ENCODE peak calls at places on chromosomes 3 and 15, in seven cellular contexts. Z, W, P, X, F, S and E are unnamed samples.

GRCh38 chr3:5012398-5012797 is 33.2 kb downstream of the BHLHE40 start:
- DNase-seq in P (no peak), F (no peak), Z (no peak), W (no peak), S (no peak), X (no peak), E (no peak)

GRCh38 chr3:172107403-172107802 is 68.0 kb downstream of the FNDC3B start:
- DNase-seq in X (no peak), P (no peak), Z (no peak), F (no peak), W (no peak), S (no peak), E (no peak)

GRCh38 chr15:100869151-100869999 is 10.3 kb upstream of the ALDH1A3 start:
- DNase-seq in S (no peak), F (no peak), X (peak; percentile 71), Z (no peak), P (no peak), W (no peak), E (no peak)

GRCh38 chr3:193879864-193880242 is 256.1 kb upstream of the HES1 start:
- DNase-seq in S (no peak), X (no peak), F (no peak), P (no peak), Z (no peak), W (no peak), E (no peak)

GRCh38 chr15:99963096-99963825 is 230.0 kb upstream of the LYSMD4 start:
- DNase-seq in S (no peak), Z (no peak), F (no peak), P (no peak), W (peak; percentile 74), X (no peak), E (no peak)

GRCh38 chr3:152385761-152386160 is 117.0 kb downstream of the MBNL1 start:
- DNase-seq in Z (no peak), W (peak; percentile 29), S (no peak), F (no peak), P (no peak), X (peak; percentile 43), E (no peak)

GRCh38 chr3:57745101-57745500 is 11.0 kb upstream of the SLMAP start:
- DNase-seq in Z (no peak), W (no peak), S (no peak), X (no peak), P (no peak), F (no peak), E (no peak)

GRCh38 chr15:57720861-57721260 is 14.3 kb downstream of the POLR2M start:
- DNase-seq in Z (no peak), S (no peak), F (no peak), P (no peak), W (peak; percentile 80), X (no peak), E (no peak)

GRCh38 chr3:113985526-113985925 is 37.7 kb downstream of the ZDHHC23 start:
- DNase-seq in W (peak; percentile 2), Z (no peak), F (no peak), P (no peak), X (peak; percentile 17), S (no peak), E (no peak)

GRCh38 chr15:77870195-77871065 is 207.1 kb downstream of the TBC1D2B start:
- DNase-seq in S (peak; percentile 65), F (peak; percentile 81), Z (peak; percentile 54), P (peak; percentile 69), W (peak; percentile 69), X (peak; percentile 90), E (peak; percentile 63)

GRCh38 chr15:64695571-64695992 is 79.8 kb downstream of the RBPMS2 start:
- DNase-seq in X (no peak), P (peak; percentile 50), F (no peak), Z (peak; percentile 58), S (no peak), W (no peak), E (no peak)

GRCh38 chr15:69615756-69616155 is 163.1 kb downstream of the RPLP1 start:
- DNase-seq in F (no peak), W (no peak), P (no peak), S (no peak), Z (no peak), X (no peak), E (peak; percentile 36)

GRCh38 chr3:21624514-21624913 is 126.5 kb downstream of the ZNF385D start:
- DNase-seq in P (peak; percentile 9), S (no peak), X (no peak), F (no peak), W (peak; percentile 5), Z (no peak), E (no peak)

GRCh38 chr3:31695280-31696008 is 162.7 kb downstream of the STT3B start:
- DNase-seq in X (peak; percentile 62), Z (no peak), F (no peak), S (no peak), P (no peak), W (no peak), E (no peak)

GRCh38 chr15:40333922-40334492 is 6.7 kb downstream of the CCDC9B start:
- DNase-seq in Z (peak; percentile 84), S (peak; percentile 63), P (peak; percentile 85), F (peak; percentile 87), W (peak; percentile 90), X (no peak), E (peak; percentile 81)

GRCh38 chr3:123388811-123389210 is 60.1 kb downstream of the ADCY5 start:
- DNase-seq in S (no peak), Z (peak; percentile 70), X (no peak), W (no peak), P (no peak), F (peak; percentile 61), E (no peak)

GRCh38 chr3:143731776-143732175 is 116.5 kb downstream of the SLC9A9 start:
- DNase-seq in Z (no peak), S (no peak), X (no peak), F (no peak), W (no peak), P (no peak), E (no peak)

GRCh38 chr3:186192823-186193222 is 83.9 kb upstream of the ETV5 start:
- DNase-seq in F (no peak), S (no peak), Z (no peak), X (no peak), P (no peak), W (no peak), E (no peak)

GRCh38 chr15:59303641-59304433 is 68.8 kb downstream of the MYO1E start:
- DNase-seq in Z (no peak), W (peak; percentile 38), F (no peak), S (no peak), P (no peak), X (no peak), E (no peak)

GRCh38 chr3:97940034-97940433 is 32.2 kb downstream of the RIOX2 start:
- DNase-seq in W (no peak), X (peak; percentile 45), Z (no peak), F (no peak), S (no peak), P (no peak), E (no peak)

GRCh38 chr3:116971531-116971930 is 262.0 kb downstream of the TUSC7 start:
- DNase-seq in X (peak; percentile 17), P (no peak), S (no peak), Z (peak; percentile 22), F (no peak), W (no peak), E (no peak)

GRCh38 chr3:24135280-24135679 is 190.2 kb downstream of the NR1D2 start:
- DNase-seq in S (no peak), X (no peak), Z (no peak), P (no peak), W (peak; percentile 19), F (no peak), E (no peak)

GRCh38 chr15:71648095-71648494 is 162.3 kb upstream of the NR2E3 start:
- DNase-seq in P (no peak), X (no peak), W (no peak), Z (no peak), F (no peak), S (no peak), E (no peak)

GRCh38 chr3:142056656-142057330 is 92.6 kb downstream of the TFDP2 start:
- DNase-seq in S (no peak), P (no peak), W (no peak), Z (no peak), X (no peak), F (no peak), E (no peak)

GRCh38 chr3:87260270-87260669 is 16.1 kb downstream of the POU1F1 start:
- DNase-seq in Z (no peak), W (peak; percentile 63), S (no peak), F (no peak), P (no peak), X (peak; percentile 87), E (no peak)

GRCh38 chr15:68598171-68599152 is 19.7 kb downstream of the CORO2B start:
- DNase-seq in X (no peak), P (no peak), S (no peak), Z (peak; percentile 33), W (no peak), F (no peak), E (no peak)

GRCh38 chr15:44726136-44726535 is 10.2 kb upstream of the TRIM69 start:
- DNase-seq in W (peak; percentile 48), Z (no peak), X (no peak), P (no peak), F (no peak), S (no peak), E (no peak)

GRCh38 chr3:150793641-150794040 is 30.7 kb upstream of the SIAH2 start:
- DNase-seq in S (no peak), F (no peak), W (no peak), P (no peak), Z (no peak), X (no peak), E (no peak)
- TF ChIP-seq CTCF in S (no peak), F (no peak), W (no peak), P (no peak), Z (no peak), X (no peak), E (no peak)

GRCh38 chr3:23041918-23042696 is 161.0 kb upstream of the UBE2E2 start:
- DNase-seq in X (no peak), Z (peak; percentile 35), P (no peak), W (peak; percentile 55), S (no peak), F (peak; percentile 62), E (no peak)
- H3K4me1 ChIP-seq in X (peaks cover 21% of the 10 kb centered on the region), Z (peaks cover 11% of the 10 kb centered on the region), P (peaks cover 2% of the 10 kb centered on the region), W (peaks cover 14% of the 10 kb centered on the region), S (no peaks in the 10 kb centered on the region), F (peaks cover 2% of the 10 kb centered on the region), E (no peaks in the 10 kb centered on the region)

GRCh38 chr3:53531749-53532148 is 37.3 kb downstream of the CACNA1D start:
- DNase-seq in W (no peak), Z (no peak), F (no peak), S (no peak), X (peak; percentile 63), P (no peak), E (no peak)
- TF ChIP-seq CTCF in W (no peak), Z (no peak), F (peak; percentile 23), S (no peak), X (peak; percentile 7), P (no peak), E (no peak)

GRCh38 chr15:88898736-88899135 is 3.4 kb upstream of the HAPLN3 start:
- DNase-seq in Z (no peak), X (peak; percentile 26), F (no peak), P (no peak), W (no peak), S (no peak), E (no peak)
- H3K4me1 ChIP-seq in Z (peaks cover 50% of the 10 kb centered on the region), X (peaks cover 34% of the 10 kb centered on the region), F (peaks cover 18% of the 10 kb centered on the region), P (peaks cover 44% of the 10 kb centered on the region), W (peaks cover 16% of the 10 kb centered on the region), S (peaks cover 40% of the 10 kb centered on the region), E (peaks cover 67% of the 10 kb centered on the region)

DNA sequence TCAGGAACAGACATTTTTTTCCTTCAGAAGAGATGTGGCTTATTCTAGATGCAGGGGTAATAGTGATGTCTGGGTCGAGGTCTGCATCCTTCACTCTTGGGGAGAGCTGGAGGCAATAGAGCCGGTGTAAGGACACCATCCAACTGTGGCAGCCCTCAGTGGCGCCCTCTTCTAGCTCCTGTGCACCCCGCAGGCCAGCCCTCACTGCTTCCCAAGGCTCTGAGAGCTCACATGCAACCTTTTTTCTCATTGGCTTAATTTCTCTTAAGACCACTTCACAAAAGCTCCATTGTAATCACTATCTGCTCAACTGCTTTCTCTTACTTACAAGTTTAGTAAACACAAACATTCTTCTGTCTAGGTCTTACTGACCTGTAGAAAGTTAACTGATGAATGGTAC is 3.9 kb upstream of the VPS8 start:
- DNase-seq in P (no peak), W (peak; percentile 8), F (no peak), Z (no peak), S (no peak), X (peak; percentile 84), E (no peak)
- TF ChIP-seq CTCF in P (no peak), W (peak; percentile 20), F (no peak), Z (no peak), S (no peak), X (no peak), E (no peak)